ENCODE peak calls at places on chromosomes 3 and 15, in four cellular contexts. H, F, U and J are unnamed samples.

GRCh38 chr3:177978948-177979347 is 557.3 kb upstream of the KCNMB2 start:
- DNase-seq in H (no peak), F (no peak), U (no peak), J (no peak)

GRCh38 chr3:48609088-48610005 is at the start of gene UQCRC1:
- DNase-seq in H (peak), F (peak), U (peak), J (peak)

GRCh38 chr3:114709102-114709501 is 415.3 kb downstream of the TIGIT start:
- DNase-seq in H (no peak), F (peak), U (no peak), J (peak)

GRCh38 chr15:85361306-85361705 is 19.1 kb upstream of the AKAP13 start:
- DNase-seq in H (no peak), F (no peak), U (no peak), J (no peak)

GRCh38 chr15:79025201-79025600 is 65.4 kb downstream of the RASGRF1 start:
- DNase-seq in H (no peak), F (no peak), U (no peak), J (peak)

GRCh38 chr3:157166559-157166958 is 6.6 kb upstream of the CCNL1 start:
- DNase-seq in H (no peak), F (no peak), U (no peak), J (no peak)

GRCh38 chr15:98003976-98004375 is 43.5 kb downstream of the ARRDC4 start:
- DNase-seq in H (no peak), F (no peak), U (no peak), J (no peak)

GRCh38 chr3:58161435-58162398 is 49.1 kb downstream of the DNASE1L3 start:
- DNase-seq in H (peak), F (peak), U (peak), J (peak)

GRCh38 chr3:109685084-109686079 is 348.0 kb upstream of the DPPA4 start:
- DNase-seq in H (peak), F (peak), U (peak), J (peak)